ENCODE peak calls at places on chromosomes 3 and 15, in nine cellular contexts. A, Q, K, S, C, M, G, U and R are unnamed samples.

GRCh38 chr15:67140078-67140833 is 74.9 kb downstream of the SMAD3 start:
- DNase-seq in A (no peak), Q (no peak), K (no peak), S (no peak), C (no peak), M (no peak), G (no peak), U (no peak), R (no peak)

GRCh38 chr3:24416224-24416623 is 78.4 kb downstream of the THRB start:
- DNase-seq in A (no peak), Q (no peak), K (no peak), S (no peak), C (no peak), M (no peak), G (no peak), U (no peak), R (no peak)

GRCh38 chr15:84098604-84099003 is 137.0 kb upstream of the GOLGA6L4 start:
- DNase-seq in A (no peak), Q (no peak), K (no peak), S (no peak), C (no peak), M (no peak), G (no peak), U (no peak), R (no peak)

GRCh38 chr3:71694358-71694999 is 30.7 kb downstream of the EIF4E3 start:
- DNase-seq in A (no peak), Q (no peak), K (peak), S (peak), C (no peak), M (no peak), G (no peak), U (no peak), R (no peak)

GRCh38 chr3:180320631-180321030 is 281.3 kb upstream of the TTC14 start:
- DNase-seq in A (no peak), Q (no peak), K (no peak), S (no peak), C (no peak), M (no peak), G (no peak), U (no peak), R (no peak)

GRCh38 chr3:186241910-186242821 is 119.9 kb downstream of the DGKG start:
- DNase-seq in A (peak), Q (peak), K (peak), S (peak), C (no peak), M (peak), G (peak), U (peak), R (peak)

GRCh38 chr3:123352134-123352554 is 96.7 kb downstream of the ADCY5 start:
- DNase-seq in A (no peak), Q (no peak), K (no peak), S (no peak), C (no peak), M (no peak), G (no peak), U (no peak), R (no peak)

GRCh38 chr15:44427756-44428724 is 611 bp downstream of the CTDSPL2 start:
- DNase-seq in A (no peak), Q (peak), K (peak), S (peak), C (no peak), M (peak), G (no peak), U (no peak), R (peak)

GRCh38 chr3:13301295-13301987 is 118.7 kb downstream of the NUP210 start:
- DNase-seq in A (no peak), Q (peak), K (peak), S (peak), C (no peak), M (peak), G (no peak), U (peak), R (no peak)

GRCh38 chr3:124033360-124034015 is 41.6 kb upstream of the ROPN1 start:
- DNase-seq in A (peak), Q (no peak), K (no peak), S (no peak), C (no peak), M (no peak), G (peak), U (peak), R (no peak)